ENCODE peak calls at places on chromosomes 5 and 9, in nine cellular contexts. C, X, Z, T, P, D, J, S and M are unnamed samples.

GRCh38 chr5:95631991-95632675 is 12.2 kb downstream of the GPR150 start:
- DNase-seq in Z (no peak), J (peak), S (no peak), T (no peak), D (no peak), C (peak), P (peak), X (no peak), M (no peak)

GRCh38 chr9:101311759-101312420 is 72.9 kb downstream of the BAAT start:
- DNase-seq in D (no peak), C (no peak), T (peak), P (no peak), S (no peak), Z (no peak), J (peak), X (no peak), M (peak)

GRCh38 chr9:81772144-81772543 is 82.8 kb upstream of the TLE1 start:
- DNase-seq in Z (no peak), X (no peak), J (peak), T (no peak), D (no peak), P (no peak), C (no peak), S (no peak), M (no peak)

GRCh38 chr5:19880859-19881436 is 107.1 kb downstream of the CDH18 start:
- DNase-seq in J (no peak), X (no peak), Z (no peak), D (no peak), C (no peak), P (no peak), T (no peak), S (no peak), M (no peak)

GRCh38 chr5:14861123-14861757 is 10.3 kb downstream of the ANKH start:
- DNase-seq in X (no peak), D (no peak), T (no peak), J (no peak), C (no peak), S (no peak), Z (no peak), P (no peak), M (no peak)

GRCh38 chr9:14307989-14308750 is 5.8 kb downstream of the NFIB start:
- DNase-seq in T (no peak), P (no peak), Z (peak), X (no peak), J (no peak), S (no peak), C (no peak), D (no peak), M (no peak)

GRCh38 chr5:134122530-134122929 is 8.0 kb downstream of the TCF7 start:
- DNase-seq in J (no peak), P (peak), X (no peak), D (no peak), S (no peak), Z (peak), T (no peak), C (peak), M (no peak)

GRCh38 chr9:16131269-16131668 is 578.4 kb downstream of the CCDC171 start:
- DNase-seq in Z (no peak), X (no peak), C (no peak), S (no peak), T (no peak), J (peak), P (no peak), D (no peak), M (no peak)

GRCh38 chr5:97547999-97548797 is 365.2 kb upstream of the RIOK2 start:
- DNase-seq in J (peak), C (no peak), P (no peak), X (no peak), D (no peak), T (no peak), Z (no peak), S (no peak), M (no peak)

GRCh38 chr9:5500441-5501235 is 9.7 kb upstream of the PDCD1LG2 start:
- DNase-seq in Z (no peak), T (peak), S (no peak), X (no peak), C (peak), D (no peak), J (peak), P (no peak), M (no peak)

GRCh38 chr5:120327180-120327579 is 136.9 kb upstream of the PRR16 start:
- DNase-seq in S (no peak), C (no peak), X (no peak), Z (no peak), D (no peak), P (no peak), T (no peak), J (peak), M (no peak)

GRCh38 chr9:134811079-134811672 is 69.4 kb upstream of the FCN2 start:
- DNase-seq in J (no peak), Z (no peak), D (no peak), T (no peak), S (no peak), P (no peak), X (no peak), C (no peak), M (no peak)

GRCh38 chr9:8694983-8695588 is 895.5 kb upstream of the DMAC1 start:
- DNase-seq in D (no peak), P (no peak), X (no peak), J (no peak), C (no peak), S (no peak), Z (no peak), T (no peak), M (no peak)

GRCh38 chr5:15387931-15388330 is 112.0 kb upstream of the FBXL7 start:
- DNase-seq in S (no peak), J (no peak), X (no peak), C (no peak), T (no peak), Z (no peak), P (no peak), D (no peak), M (no peak)

GRCh38 chr5:17785774-17786173 is 151.5 kb downstream of the TAF11L14 start:
- DNase-seq in P (no peak), Z (no peak), T (no peak), S (no peak), C (no peak), J (no peak), D (no peak), X (no peak), M (no peak)

GRCh38 chr5:72185717-72186388 is 78.6 kb downstream of the MAP1B start:
- DNase-seq in T (no peak), S (no peak), D (no peak), J (peak), C (no peak), Z (no peak), X (no peak), P (no peak), M (no peak)

GRCh38 chr9:19161257-19162025 is 34.1 kb upstream of the PLIN2 start:
- DNase-seq in C (peak), P (no peak), X (no peak), S (no peak), Z (peak), J (peak), T (peak), D (peak), M (peak)

GRCh38 chr9:22098636-22099332 is 89.7 kb upstream of the CDKN2B start:
- DNase-seq in J (peak), X (no peak), Z (no peak), D (no peak), S (no peak), T (no peak), P (no peak), C (no peak), M (no peak)

GRCh38 chr5:32343058-32343672 is 30.4 kb upstream of the MTMR12 start:
- DNase-seq in P (no peak), X (no peak), T (no peak), D (no peak), J (no peak), S (no peak), C (no peak), Z (no peak), M (no peak)

GRCh38 chr5:71533614-71534013 is 53.5 kb upstream of the MCCC2 start:
- DNase-seq in C (no peak), T (no peak), D (no peak), X (no peak), S (no peak), J (peak), Z (no peak), P (no peak), M (peak)

GRCh38 chr5:5420251-5420650 is 2.2 kb upstream of the ICE1 start:
- DNase-seq in S (no peak), Z (no peak), C (no peak), X (no peak), J (no peak), P (no peak), T (no peak), D (no peak), M (no peak)

GRCh38 chr9:107706706-107707105 is 217.1 kb upstream of the KLF4 start:
- DNase-seq in T (no peak), Z (no peak), S (no peak), P (no peak), D (no peak), X (no peak), C (no peak), J (no peak), M (no peak)

GRCh38 chr9:114061830-114062474 is 16.1 kb downstream of the AMBP start:
- DNase-seq in T (no peak), C (peak), S (peak), D (no peak), J (no peak), Z (no peak), P (no peak), X (no peak), M (no peak)

GRCh38 chr5:149024978-149025377 is 37.9 kb downstream of the SH3TC2 start:
- DNase-seq in P (no peak), J (no peak), C (no peak), T (no peak), Z (no peak), X (no peak), S (no peak), D (no peak), M (no peak)

GRCh38 chr5:135010502-135011354 is 23.3 kb downstream of the PITX1 start:
- DNase-seq in T (no peak), S (peak), C (no peak), D (no peak), X (no peak), J (no peak), P (no peak), Z (peak), M (no peak)

GRCh38 chr5:34570721-34571379 is 85.3 kb upstream of the RAI14 start:
- DNase-seq in D (no peak), X (no peak), C (no peak), P (no peak), T (no peak), J (peak), S (no peak), Z (no peak), M (no peak)

GRCh38 chr5:137181685-137182084 is 317.4 kb downstream of the SPOCK1 start:
- DNase-seq in S (no peak), P (no peak), J (no peak), T (no peak), Z (no peak), D (no peak), X (no peak), C (no peak), M (no peak)

GRCh38 chr9:88532320-88532719 is 2.7 kb upstream of the NXNL2 start:
- DNase-seq in C (peak), D (no peak), X (peak), Z (no peak), P (no peak), T (no peak), J (peak), S (no peak), M (no peak)
- TF ChIP-seq CTCF in C (no peak), D (no peak), X (no peak), Z (no peak), P (no peak), T (no peak), J (peak), S (no peak), M (no peak)

DNA sequence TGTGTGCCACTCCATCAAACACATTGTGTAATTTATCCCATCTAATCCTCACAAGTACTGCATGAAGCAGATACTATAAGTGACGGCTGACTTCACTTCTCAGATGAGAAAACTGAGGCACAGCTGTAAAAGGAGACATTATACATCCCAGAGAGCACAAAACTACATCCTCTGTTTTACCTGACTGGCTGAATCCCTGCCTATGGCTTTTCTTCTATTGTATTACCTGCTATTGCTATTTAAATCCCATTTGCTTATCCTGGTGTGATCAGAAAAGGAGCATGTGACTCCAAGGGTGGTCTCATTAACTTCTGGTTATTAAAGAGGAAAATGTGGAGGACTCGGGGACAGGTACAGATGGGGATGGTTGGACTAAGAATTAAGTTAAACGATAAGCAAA is 155.6 kb upstream of the GPR151 start:
- DNase-seq in P (no peak), J (no peak), C (no peak), S (no peak), T (no peak), D (no peak), Z (no peak), X (no peak), M (no peak)
- TF ChIP-seq CTCF in P (no peak), J (no peak), C (no peak), S (no peak), T (no peak), D (no peak), Z (no peak), X (no peak), M (no peak)

DNA sequence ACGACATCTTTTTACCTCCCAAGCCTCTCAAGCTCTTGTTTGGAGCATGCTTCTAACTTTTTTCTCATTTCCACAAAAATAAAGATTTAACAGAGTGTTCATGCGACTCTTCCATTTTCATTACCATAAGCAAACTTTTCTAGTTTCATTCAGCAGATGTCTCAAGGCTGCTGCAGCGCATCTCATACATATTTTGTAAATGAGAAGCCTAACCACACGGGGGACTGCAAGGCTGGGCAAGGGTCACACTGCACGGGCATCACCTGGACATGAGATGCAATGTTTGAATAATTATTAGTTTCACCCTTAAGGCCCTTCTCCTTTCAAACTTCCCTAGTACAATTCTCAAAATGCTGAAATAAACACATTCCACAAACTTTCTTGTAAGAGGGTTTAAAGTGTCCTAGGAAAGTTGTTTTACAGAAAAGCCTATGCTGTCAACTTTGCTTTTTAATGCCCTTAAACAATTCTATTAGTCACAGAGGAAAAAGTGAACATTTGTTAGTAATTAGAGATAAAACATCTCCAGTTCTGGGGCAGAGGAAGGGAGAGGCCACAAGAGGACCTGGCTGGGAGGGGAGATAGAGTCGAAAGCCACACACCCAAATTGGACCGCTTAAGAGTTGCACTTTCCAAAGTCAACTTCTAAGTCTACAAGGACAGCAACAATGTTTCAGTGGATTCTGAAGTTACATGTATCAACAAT is 1.3 kb downstream of the DENND1A start:
- DNase-seq in T (peak), C (no peak), D (no peak), J (peak), Z (no peak), S (no peak), X (no peak), P (no peak), M (peak)
- TF ChIP-seq CTCF in T (no peak), C (no peak), D (no peak), J (no peak), Z (no peak), S (no peak), X (no peak), P (no peak), M (no peak)

DNA sequence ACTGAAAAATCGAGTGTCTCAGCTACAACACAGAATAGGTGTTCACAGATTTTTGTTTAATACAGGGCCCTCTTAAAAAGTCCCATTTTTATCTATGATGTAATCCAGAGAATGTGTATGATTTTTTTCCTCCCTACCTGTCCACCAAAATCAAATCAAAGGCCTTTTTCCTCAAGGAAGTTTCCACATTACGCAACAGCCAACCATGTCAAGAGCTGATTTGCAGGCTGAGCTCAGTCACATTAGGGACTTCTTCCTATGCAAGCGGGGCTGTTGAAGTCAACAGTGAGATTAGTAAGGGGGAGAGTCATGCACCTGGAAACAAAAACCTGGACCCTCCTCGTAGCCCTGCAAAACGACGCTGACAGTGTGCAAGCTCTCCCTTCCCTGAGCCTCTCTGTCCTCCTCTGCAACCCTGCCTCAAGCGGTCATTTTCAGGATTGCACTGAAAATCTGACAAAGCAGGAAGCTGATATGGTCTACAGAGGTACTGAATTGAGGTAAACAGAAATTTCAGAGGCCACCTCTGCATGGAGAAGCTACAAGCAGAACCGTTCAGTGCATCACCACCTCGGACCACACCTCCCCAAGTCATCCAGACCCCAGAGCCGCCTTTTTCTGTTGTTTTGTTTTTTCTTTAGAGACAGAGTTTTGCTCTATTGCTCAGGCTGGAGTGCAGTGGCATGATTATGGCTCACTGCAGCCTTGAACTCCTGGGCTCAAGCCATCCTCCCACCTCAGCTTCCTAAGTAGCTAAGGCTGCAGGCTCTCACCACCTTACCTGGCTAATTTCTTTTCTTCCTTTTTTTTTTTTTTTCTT is 13.7 kb upstream of the SFXN1 start:
- DNase-seq in C (no peak), J (peak), S (no peak), X (no peak), T (peak), P (peak), Z (peak), D (no peak), M (no peak)
- TF ChIP-seq CTCF in C (peak), J (peak), S (peak), X (peak), T (peak), P (peak), Z (peak), D (peak), M (peak)

DNA sequence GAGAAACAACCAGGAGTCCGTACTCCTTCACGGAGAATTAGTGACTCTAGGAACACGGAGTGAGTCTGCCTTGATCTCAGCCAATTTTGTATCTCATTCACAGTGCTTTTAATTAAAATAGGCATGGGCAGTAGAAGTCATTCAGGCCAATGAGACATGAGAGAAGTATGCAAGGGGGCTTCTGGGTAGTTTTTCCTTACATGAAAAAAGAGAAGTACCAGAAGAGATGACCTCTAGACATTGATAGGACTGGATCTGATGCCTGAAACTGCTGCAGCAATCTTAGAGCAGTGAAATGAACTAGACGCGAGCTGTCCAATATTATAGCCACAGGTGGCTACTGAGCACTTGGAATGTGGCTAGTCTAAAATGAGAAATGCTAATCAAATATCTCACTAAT is 187.7 kb upstream of the TLE4 start:
- DNase-seq in P (no peak), S (no peak), Z (no peak), C (no peak), D (no peak), J (no peak), X (no peak), T (no peak), M (no peak)
- TF ChIP-seq CTCF in P (no peak), S (no peak), Z (no peak), C (no peak), D (no peak), J (no peak), X (no peak), T (no peak), M (no peak)

GRCh38 chr9:128414461-128414860 is 6.2 kb upstream of the CERCAM start:
- DNase-seq in J (no peak), T (no peak), S (no peak), Z (no peak), D (no peak), C (no peak), P (no peak), X (no peak), M (no peak)
- TF ChIP-seq CTCF in J (peak), T (no peak), S (no peak), Z (no peak), D (no peak), C (no peak), P (no peak), X (no peak), M (no peak)

GRCh38 chr5:173703466-173703865 is 87.0 kb upstream of the BOD1 start:
- DNase-seq in X (no peak), J (no peak), Z (no peak), S (no peak), D (no peak), T (no peak), P (peak), C (no peak), M (no peak)
- TF ChIP-seq CTCF in X (no peak), J (no peak), Z (no peak), S (no peak), D (no peak), T (no peak), P (no peak), C (no peak), M (no peak)

DNA sequence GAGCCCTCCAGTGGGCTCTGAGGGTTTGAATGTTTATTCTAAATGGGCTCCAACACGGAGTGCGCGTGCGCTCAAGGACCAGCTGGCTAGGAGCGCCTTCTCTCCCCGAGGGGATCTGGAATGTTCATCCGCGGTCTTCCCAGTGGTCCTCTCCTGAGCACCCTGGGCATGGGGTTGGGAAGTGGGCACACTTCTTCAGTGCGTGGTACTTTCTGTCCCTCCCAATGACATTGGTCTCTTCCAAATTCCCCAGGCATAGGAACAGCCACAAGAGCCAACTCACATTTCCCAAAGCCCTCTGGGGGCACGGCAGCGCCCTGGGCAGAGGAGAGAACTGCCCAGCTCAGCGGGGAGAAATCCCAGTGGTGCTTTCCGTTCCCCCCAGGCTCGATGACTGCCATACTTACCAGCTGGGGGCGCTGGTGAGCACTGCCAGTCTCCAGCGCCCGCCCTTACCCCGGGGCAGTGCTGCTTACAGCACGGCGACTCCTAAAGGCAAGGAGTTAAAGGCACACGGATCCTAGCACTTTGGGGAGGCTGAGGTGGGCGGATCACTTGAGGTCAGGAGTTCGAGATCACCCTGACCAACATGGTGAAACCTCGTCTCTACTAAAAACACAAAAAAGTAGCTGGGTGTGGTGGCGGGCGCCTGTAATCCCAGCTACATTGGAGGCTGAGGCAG is 29.9 kb upstream of the OBP2B start:
- DNase-seq in D (no peak), J (peak), X (peak), P (no peak), C (peak), S (peak), Z (peak), T (peak), M (peak)
- TF ChIP-seq CTCF in D (peak), J (peak), X (peak), P (peak), C (peak), S (peak), Z (no peak), T (peak), M (peak)